ENCODE peak calls at places on chromosomes 7 and 10, in six cellular contexts. K, R, T, O, B and H are unnamed samples.

GRCh38 chr7:36393826-36394225 is 4.2 kb downstream of the ANLN start:
- DNase-seq in B (no peak), K (no peak), O (no peak), T (no peak), R (no peak), H (no peak)

GRCh38 chr7:95859434-95859833 is 87.1 kb downstream of the DYNC1I1 start:
- DNase-seq in B (peak), R (peak), K (no peak), O (no peak), T (peak), H (no peak)

GRCh38 chr7:155981703-155982102 is 169.4 kb upstream of the SHH start:
- DNase-seq in K (no peak), B (no peak), O (no peak), R (no peak), T (no peak), H (no peak)

GRCh38 chr10:22244855-22245254 is 27.0 kb upstream of the EBLN1 start:
- DNase-seq in B (no peak), O (no peak), R (no peak), K (no peak), T (no peak), H (no peak)

GRCh38 chr7:52355059-52355458 is 680.4 kb upstream of the POM121L12 start:
- DNase-seq in B (peak), O (no peak), R (no peak), K (no peak), T (no peak), H (no peak)

GRCh38 chr7:25752169-25752568 is 399.8 kb upstream of the NFE2L3 start:
- DNase-seq in K (no peak), B (no peak), R (no peak), O (no peak), T (no peak), H (no peak)

GRCh38 chr7:69198250-69198649 is 400.0 kb upstream of the AUTS2 start:
- DNase-seq in B (no peak), K (no peak), O (no peak), T (no peak), R (no peak), H (no peak)

GRCh38 chr10:100736809-100737358 is 8.5 kb upstream of the PAX2 start:
- DNase-seq in B (no peak), T (no peak), R (no peak), K (no peak), O (no peak), H (no peak)

GRCh38 chr7:80711521-80711920 is 73.1 kb downstream of the CD36 start:
- DNase-seq in R (peak), B (no peak), O (no peak), K (no peak), T (no peak), H (no peak)

GRCh38 chr10:95998274-95998673 is 45.1 kb upstream of the CCNJ start:
- DNase-seq in T (no peak), B (no peak), K (no peak), R (no peak), O (no peak), H (no peak)
- TF ChIP-seq CTCF in T (no peak), B (no peak), K (no peak), R (no peak), O (no peak), H (no peak)

DNA sequence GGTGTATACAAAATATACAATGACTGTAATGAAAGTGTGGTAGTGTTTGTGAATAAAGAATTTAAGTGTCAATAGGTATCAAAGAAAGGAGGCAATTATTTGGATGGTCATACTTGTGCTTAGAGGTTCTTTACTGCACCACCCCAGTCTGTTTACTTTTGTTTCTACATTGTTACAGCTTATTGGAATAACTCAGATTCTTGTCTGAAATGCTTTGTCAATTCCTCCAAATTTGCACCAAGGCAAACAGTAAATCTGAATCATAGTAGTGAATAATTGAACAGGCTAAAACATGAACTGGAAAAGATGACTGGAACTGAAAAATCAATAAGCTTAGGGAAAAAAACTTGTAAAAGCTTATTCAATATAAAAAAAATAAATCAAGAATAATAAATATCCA is 319.2 kb downstream of the EXOC4 start:
- DNase-seq in K (no peak), R (peak), T (no peak), B (no peak), O (no peak), H (no peak)
- H3K4me3 ChIP-seq in K (no peak), R (no peak), T (no peak), B (no peak), O (no peak), H (no peak)

DNA sequence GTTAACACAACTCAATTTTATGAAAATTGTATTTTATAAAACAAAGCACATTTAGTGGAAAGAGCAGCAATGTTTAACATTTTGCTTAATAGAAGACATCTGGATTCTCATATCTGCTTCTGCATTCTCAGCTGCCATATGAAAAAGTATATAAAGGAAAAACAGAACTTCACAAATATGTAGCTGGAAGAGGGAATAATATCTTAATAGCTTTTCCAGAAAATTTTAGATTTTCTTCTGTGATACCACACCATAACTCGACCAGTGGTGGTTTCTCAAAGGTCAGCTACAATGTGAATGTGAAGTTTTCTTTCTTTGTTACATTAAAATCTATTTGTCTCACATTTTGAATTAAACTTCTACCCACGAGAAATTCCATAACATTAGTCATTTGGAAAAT is 339.9 kb downstream of the PARD3 start:
- DNase-seq in T (no peak), B (no peak), K (no peak), R (no peak), O (no peak), H (no peak)
- TF ChIP-seq CTCF in T (no peak), B (no peak), K (no peak), R (no peak), O (no peak), H (no peak)

DNA sequence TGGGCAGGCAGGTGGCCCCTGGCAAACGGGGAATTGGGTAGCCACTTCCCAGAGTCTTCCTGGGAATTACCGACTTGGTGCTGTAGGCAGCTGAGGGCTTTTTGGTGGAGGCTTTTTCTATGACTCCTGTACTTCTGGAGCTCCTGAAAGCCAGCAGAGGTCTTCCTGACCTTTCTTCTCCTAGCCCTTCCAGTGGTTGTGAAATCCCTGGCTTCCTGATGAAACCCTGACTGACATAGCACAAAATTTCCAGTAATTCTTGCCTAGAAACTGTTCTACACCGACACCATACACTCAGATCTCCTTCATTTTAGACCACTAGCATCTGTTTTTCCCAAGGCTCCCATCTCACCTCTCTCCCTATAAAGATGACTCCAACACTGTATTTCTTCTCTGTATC is 120.2 kb downstream of the STRA8 start:
- DNase-seq in K (no peak), R (no peak), O (no peak), T (peak), B (no peak), H (no peak)
- H3K4me3 ChIP-seq in K (no peak), R (no peak), O (no peak), T (no peak), B (no peak), H (no peak)

GRCh38 chr10:104643023-104643663 is 2.1 kb downstream of the SORCS3 start:
- DNase-seq in K (no peak), O (no peak), B (no peak), R (no peak), T (no peak), H (no peak)
- TF ChIP-seq CTCF in K (no peak), O (no peak), B (no peak), R (no peak), T (no peak), H (no peak)

GRCh38 chr7:27116521-27116946 is 14.0 kb downstream of the HOXA4 start:
- DNase-seq in T (no peak), O (no peak), B (no peak), R (no peak), K (no peak), H (no peak)

GRCh38 chr7:27116962-27117686 is 13.4 kb downstream of the HOXA4 start:
- DNase-seq in O (peak), K (no peak), R (no peak), T (no peak), B (no peak), H (no peak)

GRCh38 chr7:27118580-27118979 is 12.0 kb downstream of the HOXA4 start:
- DNase-seq in B (no peak), K (no peak), R (no peak), T (no peak), O (peak), H (no peak)

GRCh38 chr7:27119412-27119911 is 11.1 kb downstream of the HOXA4 start:
- DNase-seq in T (no peak), R (no peak), O (peak), B (no peak), K (no peak), H (no peak)

GRCh38 chr7:27117687-27118491 is 12.7 kb downstream of the HOXA4 start:
- DNase-seq in K (no peak), O (peak), R (no peak), T (no peak), B (no peak), H (no peak)
- H3K4me3 ChIP-seq in K (no peak), O (no peak), R (no peak), T (no peak), B (no peak), H (peak)

DNA sequence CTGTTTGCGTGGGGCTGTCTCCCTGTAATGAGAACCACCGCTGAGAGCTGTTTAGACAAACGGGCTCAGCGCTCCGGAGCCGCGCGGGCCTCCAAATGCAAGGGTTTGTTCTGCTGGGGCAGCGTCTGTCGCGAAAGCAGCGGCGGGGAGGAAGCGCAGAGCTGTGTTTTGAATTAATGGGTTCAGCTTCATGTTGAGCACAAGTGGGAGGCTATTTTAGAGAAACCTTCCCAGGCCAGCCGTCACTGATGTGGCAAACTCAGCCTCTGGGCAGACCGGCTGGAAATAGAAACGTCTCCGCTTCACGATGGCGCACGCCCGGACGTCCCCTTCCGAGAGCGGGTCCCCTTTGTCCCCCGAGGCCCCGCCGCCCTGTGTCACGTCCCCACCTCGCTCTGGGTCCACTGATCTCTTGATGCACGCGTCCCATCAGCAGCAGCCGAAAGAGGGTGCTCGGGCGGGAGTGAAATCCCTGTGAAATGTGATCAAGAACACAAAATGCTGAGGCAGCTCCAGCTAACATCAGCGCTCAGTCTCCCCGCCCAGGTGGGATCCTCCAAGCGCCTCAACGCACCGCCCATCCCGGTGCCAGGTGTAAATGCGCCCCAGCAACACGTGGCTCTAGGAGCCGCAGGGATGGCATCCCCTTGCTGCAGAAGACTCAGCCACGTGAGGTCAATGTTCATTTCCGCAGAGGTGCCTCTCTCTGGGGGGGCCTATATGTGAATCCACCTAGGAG is 44.9 kb downstream of the BAMBI start:
- DNase-seq in B (peak), R (peak), K (peak), O (peak), T (peak), H (no peak)
- TF ChIP-seq CTCF in B (no peak), R (no peak), K (no peak), O (no peak), T (no peak), H (no peak)

DNA sequence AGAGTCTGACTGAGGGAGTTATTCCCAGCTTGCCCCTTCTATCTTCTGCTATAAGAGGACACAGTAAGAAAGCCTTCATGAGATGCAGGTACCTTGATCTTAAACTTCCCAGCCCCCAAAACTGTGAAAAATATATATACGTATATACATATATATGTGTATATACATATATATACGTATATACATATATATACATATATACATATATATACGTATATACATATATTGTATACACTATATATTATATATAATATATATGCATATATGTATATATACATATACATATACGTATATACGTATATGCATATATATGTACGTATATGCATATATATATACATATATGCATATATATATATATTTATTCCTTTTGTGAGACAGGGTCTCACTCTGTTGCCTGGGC is 17.7 kb downstream of the EZH2 start:
- DNase-seq in K (no peak), O (no peak), T (no peak), B (no peak), R (no peak), H (no peak)
- H3K4me3 ChIP-seq in K (no peak), O (no peak), T (no peak), B (no peak), R (no peak), H (no peak)

GRCh38 chr10:125002423-125003145 is 60.7 kb downstream of the ZRANB1 start:
- DNase-seq in R (no peak), K (no peak), O (no peak), B (no peak), T (no peak), H (no peak)

GRCh38 chr10:125000366-125001312 is 58.7 kb downstream of the ZRANB1 start:
- DNase-seq in K (peak), O (no peak), B (peak), T (no peak), R (no peak), H (no peak)

GRCh38 chr10:125002044-125002422 is 60.1 kb downstream of the ZRANB1 start:
- DNase-seq in K (no peak), B (no peak), T (no peak), R (no peak), O (no peak), H (no peak)

GRCh38 chr10:124999433-125000365 is 57.8 kb downstream of the ZRANB1 start:
- DNase-seq in B (no peak), T (peak), K (peak), O (peak), R (peak), H (no peak)

DNA sequence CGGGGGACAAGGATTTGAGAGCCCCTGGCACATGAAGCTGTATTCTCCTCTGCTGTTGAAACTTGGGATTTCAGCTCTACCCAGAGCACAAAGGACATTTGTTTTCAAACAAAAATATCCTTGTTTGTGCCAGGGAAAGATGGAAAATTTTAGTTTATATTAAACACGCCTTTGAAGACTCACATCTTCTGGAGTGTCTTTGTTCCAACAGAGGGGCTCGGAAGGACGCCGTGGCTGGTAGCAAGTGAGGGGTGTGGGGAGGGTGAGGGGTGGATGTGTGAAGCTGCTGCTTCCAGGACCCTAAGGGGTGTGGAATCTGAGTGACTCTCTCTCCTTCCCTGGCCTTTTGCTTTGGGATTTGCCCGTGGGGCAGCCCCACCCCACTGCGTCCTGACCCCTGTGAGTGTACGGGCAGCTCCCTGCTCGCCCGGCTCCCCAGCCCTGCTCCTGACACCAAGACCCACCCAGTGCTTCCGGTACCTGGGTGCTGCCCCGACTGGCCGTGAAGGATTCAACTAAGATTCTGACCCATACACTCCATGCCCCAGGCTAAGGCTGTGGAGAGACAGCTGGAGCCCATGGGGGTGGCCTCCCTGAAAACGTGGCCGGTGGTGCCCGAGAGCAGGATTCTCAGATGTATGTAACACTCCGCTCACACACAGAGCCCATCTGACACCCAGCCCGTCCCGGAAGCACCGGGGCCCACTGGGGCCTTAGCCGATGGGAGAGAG is 59.6 kb downstream of the ZRANB1 start:
- DNase-seq in R (no peak), B (no peak), O (no peak), K (no peak), T (no peak), H (no peak)
- TF ChIP-seq CTCF in R (no peak), B (no peak), O (no peak), K (no peak), T (no peak), H (no peak)